ENCODE peak calls at places on chromosomes 6 and 20, in ten cellular contexts. L is SK-N-SH, Y is stomach, W is sigmoid colon, U is HepG2, G is suprapubic skin, Z is esophagus muscularis mucosa, A is K562, H is H1, K is GM12878. D is an unnamed sample. For H3K27me3, the result is how much of the 10 kb centered on the place peaks cover.

GRCh38 chr6:26249959-26250805 is 114.8 kb upstream of the BTN3A2 start:
- DNase-seq in H (no peak), L (peak), K (peak), U (peak), W (peak), A (peak), Y (peak), G (peak), Z (no peak), D (peak)

GRCh38 chr6:142339969-142340368 is 38.2 kb downstream of the ADGRG6 start:
- DNase-seq in Y (no peak), G (no peak), A (no peak), U (no peak), K (no peak), Z (no peak), W (no peak), L (no peak), H (no peak), D (no peak)

GRCh38 chr20:18287915-18288747 is at the start of gene ZNF133:
- DNase-seq in Y (peak), K (peak), H (peak), W (peak), U (peak), Z (peak), L (peak), A (peak), G (peak), D (peak)

GRCh38 chr20:24756292-24757025 is 192.6 kb upstream of the CST7 start:
- DNase-seq in L (no peak), A (no peak), U (no peak), Z (no peak), K (no peak), G (no peak), H (no peak), W (no peak), Y (peak), D (no peak)

GRCh38 chr6:145544031-145544430 is 191.3 kb downstream of the EPM2A start:
- DNase-seq in A (no peak), G (no peak), H (no peak), U (no peak), K (no peak), Z (no peak), Y (no peak), L (no peak), W (no peak), D (no peak)

GRCh38 chr20:34012735-34013134 is 19.0 kb downstream of the RALY start:
- DNase-seq in Y (no peak), Z (no peak), L (no peak), G (no peak), A (no peak), U (no peak), W (no peak), K (no peak), H (no peak), D (no peak)

GRCh38 chr6:158366363-158366762 is 54.1 kb downstream of the TULP4 start:
- DNase-seq in Z (peak), G (no peak), K (no peak), Y (no peak), L (no peak), W (no peak), A (peak), U (no peak), H (no peak), D (no peak)

GRCh38 chr6:16716450-16716858 is 44.8 kb downstream of the ATXN1 start:
- DNase-seq in W (no peak), G (no peak), Y (no peak), K (no peak), H (no peak), U (peak), L (no peak), Z (no peak), A (no peak), D (no peak)

GRCh38 chr6:139891471-139891870 is 517.0 kb upstream of the CITED2 start:
- DNase-seq in W (no peak), U (no peak), Y (no peak), L (no peak), K (no peak), Z (no peak), A (no peak), G (no peak), H (no peak), D (no peak)

GRCh38 chr6:7138921-7139358 is 31.2 kb downstream of the RREB1 start:
- DNase-seq in H (no peak), A (no peak), W (no peak), Z (no peak), U (peak), K (no peak), Y (peak), L (no peak), G (no peak), D (peak)

GRCh38 chr6:145290122-145290521 is 445.2 kb downstream of the EPM2A start:
- DNase-seq in U (no peak), L (no peak), G (no peak), Y (no peak), Z (no peak), K (no peak), W (no peak), A (no peak), H (no peak), D (no peak)

GRCh38 chr6:116872771-116873170 is 4.3 kb upstream of the RFX6 start:
- DNase-seq in Z (no peak), W (no peak), Y (no peak), H (no peak), L (no peak), A (no peak), K (no peak), G (no peak), U (no peak), D (no peak)

GRCh38 chr6:40972814-40973213 is 66.2 kb downstream of the UNC5CL start:
- DNase-seq in U (peak), K (no peak), A (no peak), W (no peak), Y (no peak), L (no peak), Z (no peak), G (no peak), H (no peak), D (no peak)

GRCh38 chr6:109001554-109001953 is 93.1 kb downstream of the SESN1 start:
- DNase-seq in W (no peak), K (no peak), H (no peak), Y (no peak), A (no peak), G (no peak), U (no peak), L (peak), Z (no peak), D (no peak)
- TF ChIP-seq POLR2AphosphoS5 in W (no peak), K (no peak), H (no peak), Y (no peak), A (no peak), G (no peak), U (no peak), L (no peak), Z (no peak), D (no peak)

DNA sequence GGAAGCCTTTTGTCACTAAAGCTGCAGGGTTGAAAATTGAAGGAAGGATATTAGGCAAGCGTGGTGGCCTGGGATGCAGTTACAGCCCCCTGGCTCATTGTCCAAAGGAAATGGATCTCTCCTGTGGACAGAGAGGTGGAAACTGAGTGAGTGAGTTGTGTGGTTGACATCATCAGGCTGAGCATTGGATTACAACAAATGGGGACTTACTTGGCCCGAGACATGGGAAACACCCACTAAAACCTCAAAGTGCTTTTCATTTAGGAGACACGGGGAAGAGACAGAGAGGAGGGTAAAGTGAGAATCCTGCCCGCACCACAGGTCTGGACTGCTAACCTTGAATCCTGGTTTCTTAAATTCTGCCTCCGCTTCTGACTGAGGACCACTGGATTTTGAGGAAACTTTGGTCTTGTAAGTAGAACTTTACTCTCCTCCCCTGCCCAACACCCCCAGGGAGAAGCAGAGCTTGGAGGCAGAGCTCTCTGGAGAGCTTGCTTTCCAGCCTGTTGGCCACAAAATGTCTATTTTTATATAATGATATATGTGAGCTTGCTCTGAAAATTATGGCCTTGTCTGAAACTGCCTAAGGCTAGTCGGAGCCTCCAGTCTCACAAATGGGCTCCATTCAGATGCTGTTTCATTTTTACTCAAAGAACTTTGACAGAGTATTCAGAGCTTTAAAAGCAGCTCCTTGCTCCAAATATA is at the start of gene PKIG:
- DNase-seq in Y (no peak), Z (no peak), W (peak), A (no peak), K (no peak), L (no peak), H (no peak), G (no peak), U (no peak), D (no peak)
- TF ChIP-seq EP300 in Y (no peak), Z (no peak), W (no peak), A (no peak), K (peak), L (no peak), H (no peak), G (no peak), U (no peak), D (no peak)

DNA sequence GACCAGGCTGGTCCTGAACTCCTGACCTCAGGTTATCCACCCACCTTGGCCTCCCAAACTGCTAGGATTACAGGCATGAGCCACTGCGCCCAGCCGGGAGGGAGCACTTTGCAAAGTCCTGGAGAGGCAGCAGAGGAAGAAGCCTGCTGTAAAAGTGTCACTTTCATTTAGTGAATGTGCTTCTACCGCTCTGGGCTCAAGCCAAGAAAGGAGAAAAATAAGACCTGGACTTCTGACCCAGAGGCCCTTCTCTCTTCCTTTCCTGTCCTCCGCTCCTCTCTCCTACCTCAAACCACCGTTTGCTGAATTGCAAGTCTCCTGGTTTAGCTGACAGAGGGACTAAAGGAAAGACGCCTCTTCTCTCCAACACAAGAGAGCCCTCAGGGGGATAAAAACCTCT is 84.1 kb upstream of the SLC22A23 start:
- DNase-seq in U (no peak), Z (peak), K (no peak), G (no peak), H (no peak), L (no peak), Y (no peak), A (no peak), W (no peak), D (no peak)
- H3K27me3 ChIP-seq in U (half or more), Z (under half), K (under half), G (under half), H (under half), L (under half), Y (under half), A (under half), W (under half), D (under half)

GRCh38 chr6:106628658-106629102 is 618 bp downstream of the RTN4IP1 start:
- DNase-seq in L (no peak), G (no peak), K (no peak), Z (no peak), U (peak), W (no peak), H (no peak), A (no peak), Y (no peak), D (no peak)

GRCh38 chr6:106630366-106630765 is 988 bp downstream of the QRSL1 start:
- DNase-seq in Z (no peak), U (no peak), W (no peak), L (no peak), K (no peak), A (peak), H (no peak), G (no peak), Y (no peak), D (no peak)

GRCh38 chr6:106631356-106631755 is 2.0 kb downstream of the QRSL1 start:
- DNase-seq in A (no peak), H (no peak), W (no peak), L (no peak), K (no peak), U (no peak), Z (no peak), Y (no peak), G (no peak), D (no peak)

GRCh38 chr6:106629859-106630163 is 433 bp downstream of the QRSL1 start:
- DNase-seq in G (no peak), H (no peak), K (no peak), U (no peak), W (no peak), A (no peak), L (no peak), Y (no peak), Z (no peak), D (no peak)

DNA sequence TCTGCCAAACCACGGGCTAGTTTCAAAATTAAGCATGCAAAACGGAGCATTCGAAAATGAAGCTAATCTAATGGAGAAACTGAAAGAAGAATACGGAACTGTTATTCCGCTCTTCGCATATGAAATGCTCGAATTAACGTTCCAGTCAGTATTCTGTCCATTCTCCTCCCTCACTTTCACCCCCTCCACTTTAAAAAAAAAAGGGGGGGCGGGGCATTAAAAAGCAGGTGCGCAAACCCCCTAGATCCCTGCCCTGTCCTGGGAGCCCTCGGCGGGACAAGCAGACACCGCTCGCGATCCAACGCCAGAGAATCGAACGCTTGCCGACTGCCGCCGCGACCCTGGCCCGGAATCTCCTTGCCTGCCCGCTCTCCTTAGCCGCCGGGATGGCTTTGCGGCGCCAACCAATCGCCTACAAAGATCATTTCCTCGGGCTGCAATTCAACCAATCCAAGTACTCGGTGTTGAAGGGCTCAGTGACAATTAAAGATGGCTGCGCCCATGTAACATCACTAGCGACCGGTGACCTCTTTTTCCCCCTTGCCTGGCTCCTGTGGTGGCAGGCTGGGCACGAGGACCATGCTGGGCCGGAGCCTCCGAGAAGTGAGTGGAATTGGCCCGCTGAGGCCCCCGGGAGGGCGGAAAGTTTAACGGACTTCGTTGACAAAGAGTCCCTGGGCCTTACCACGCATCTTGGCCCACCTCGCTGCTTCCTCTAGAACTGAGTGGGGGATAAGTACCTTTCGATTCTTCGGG is at the start of the genes QRSL1 and RTN4IP1:
- DNase-seq in L (peak), K (peak), U (peak), H (peak), Y (peak), G (peak), A (peak), Z (peak), W (peak), D (peak)
- TF ChIP-seq POLR2AphosphoS5 in L (no peak), K (peak), U (peak), H (no peak), Y (peak), G (peak), A (peak), Z (peak), W (peak), D (peak)

DNA sequence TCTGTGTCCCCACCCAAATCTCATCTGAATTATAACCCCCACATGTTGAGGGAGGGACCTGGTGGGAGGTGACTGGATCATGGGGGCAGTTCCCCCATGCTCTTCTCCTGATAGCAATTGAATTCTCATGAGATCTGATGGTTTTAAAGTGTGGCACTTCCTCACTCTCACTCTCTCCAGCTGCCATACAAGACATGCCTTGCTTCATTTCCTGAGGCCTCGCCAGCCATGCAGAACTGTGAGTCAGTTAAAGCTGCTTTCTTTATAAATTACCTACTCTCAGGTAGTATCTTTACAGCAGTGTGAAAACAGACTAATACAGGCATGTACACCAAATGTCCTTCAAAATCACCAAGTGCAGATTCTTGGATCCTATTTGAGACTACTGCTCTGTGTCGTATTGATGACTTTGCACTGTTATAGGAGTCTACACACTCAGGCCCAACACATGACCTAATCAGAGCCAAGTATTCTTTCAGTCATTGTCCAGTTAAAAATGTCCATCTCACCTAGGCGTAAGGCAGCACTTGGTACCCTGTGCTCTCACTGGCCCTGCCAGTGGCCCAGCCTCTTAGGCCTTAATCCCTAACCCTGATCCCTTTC is 52.8 kb upstream of the UST start:
- DNase-seq in U (no peak), W (no peak), L (no peak), H (no peak), A (no peak), Y (no peak), Z (no peak), G (no peak), K (no peak), D (no peak)
- TF ChIP-seq EP300 in U (no peak), W (no peak), L (no peak), H (no peak), A (no peak), Y (no peak), Z (no peak), G (no peak), K (no peak), D (no peak)

DNA sequence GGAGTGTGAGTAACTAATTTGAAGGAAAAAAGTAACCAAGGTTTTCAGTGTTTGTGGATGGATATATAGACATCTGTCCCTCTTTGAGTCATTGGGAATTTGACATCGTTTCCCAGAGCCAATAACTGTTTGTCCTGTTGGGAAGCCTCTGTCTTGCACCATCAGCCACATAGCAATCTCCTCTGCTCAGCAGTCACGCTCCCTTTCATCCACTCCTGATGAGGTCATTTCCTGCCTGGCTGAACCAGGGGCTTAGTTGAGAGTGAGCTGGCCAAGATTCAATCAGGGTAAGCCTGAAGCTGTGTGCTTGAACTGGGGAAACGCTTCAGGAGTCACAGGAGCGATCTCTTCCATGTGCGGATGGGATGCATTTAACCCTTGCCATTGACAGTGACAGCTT is 121.5 kb upstream of the FOXQ1 start:
- DNase-seq in K (no peak), U (peak), L (no peak), W (no peak), Y (no peak), G (no peak), A (no peak), Z (no peak), H (peak), D (no peak)
- H3K27me3 ChIP-seq in K (under half), U (under half), L (under half), W (under half), Y (under half), G (under half), A (under half), Z (under half), H (under half), D (under half)

GRCh38 chr20:50691585-50692552 is 527 bp upstream of the RIPOR3 start:
- DNase-seq in K (no peak), Y (no peak), Z (no peak), L (peak), A (peak), G (no peak), H (no peak), U (no peak), W (peak), D (no peak)
- TF ChIP-seq POLR2AphosphoS5 in K (no peak), Y (no peak), Z (peak), L (no peak), A (no peak), G (no peak), H (no peak), U (no peak), W (no peak), D (no peak)

DNA sequence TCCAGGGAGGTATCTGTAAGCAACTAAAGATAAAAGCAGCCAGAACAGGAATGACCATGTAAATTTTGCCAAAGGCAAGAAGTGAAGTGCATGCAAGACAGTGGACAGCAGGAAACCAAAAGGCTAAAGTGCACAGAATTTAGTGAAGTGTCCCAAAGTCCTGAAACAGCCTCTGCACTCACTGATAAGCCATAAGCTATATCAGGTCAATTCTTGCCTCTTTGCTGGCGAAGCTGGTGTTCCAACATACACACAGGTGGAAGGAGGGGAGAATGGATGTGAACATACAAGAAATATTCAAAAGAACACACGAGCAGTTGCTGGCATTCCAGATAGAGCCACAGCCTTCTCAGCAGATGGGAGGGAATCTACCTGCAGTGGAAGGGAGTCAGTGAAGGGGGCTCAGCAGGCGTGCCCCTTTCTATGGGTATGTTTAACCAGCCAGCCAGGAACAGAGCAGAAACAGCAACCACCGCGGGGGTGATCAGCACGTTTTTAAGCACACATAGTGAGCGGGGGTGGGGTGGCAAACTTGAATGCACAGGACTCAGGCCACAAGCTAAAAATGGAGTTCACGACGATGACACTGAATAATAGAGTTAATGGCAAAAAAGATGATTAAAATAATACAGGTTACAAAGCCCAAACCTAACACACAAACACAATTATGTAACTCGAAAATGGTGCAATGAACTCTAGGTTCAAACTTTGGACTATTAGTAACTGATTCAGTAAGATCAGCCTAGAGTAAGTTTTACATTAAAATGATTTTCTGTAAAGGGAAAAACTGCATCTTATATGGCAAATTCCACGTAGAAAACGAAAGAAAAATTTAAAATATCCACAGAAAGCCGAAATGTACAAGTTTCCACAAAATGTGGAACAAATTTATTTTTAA is 1.2 kb downstream of the ECI2 start:
- DNase-seq in H (no peak), L (peak), K (no peak), U (peak), A (peak), W (no peak), Y (peak), Z (no peak), G (no peak), D (peak)
- TF ChIP-seq EP300 in H (no peak), L (no peak), K (no peak), U (no peak), A (no peak), W (no peak), Y (no peak), Z (no peak), G (no peak), D (no peak)

GRCh38 chr20:45313943-45314342 is 5.8 kb upstream of the MATN4 start:
- DNase-seq in G (no peak), U (no peak), Y (no peak), Z (no peak), W (no peak), A (no peak), H (no peak), L (no peak), K (no peak), D (no peak)
- H3K27me3 ChIP-seq in G (under half), U (half or more), Y (half or more), Z (under half), W (under half), A (under half), H (under half), L (under half), K (under half), D (half or more)

GRCh38 chr6:54135665-54136370 is 24.6 kb downstream of the MLIP start:
- DNase-seq in Z (no peak), L (no peak), Y (no peak), G (no peak), H (no peak), A (no peak), W (no peak), U (peak), K (no peak), D (no peak)
- TF ChIP-seq POLR2AphosphoS5 in Z (no peak), L (no peak), Y (no peak), G (no peak), H (no peak), A (no peak), W (no peak), U (no peak), K (no peak), D (no peak)